ENCODE peak calls at places on chromosome 3, in seven cellular contexts. N, M, K, W, R, J and Z are unnamed samples.

GRCh38 chr3:135565481-135565880 is 400.0 kb upstream of the PPP2R3A start:
- DNase-seq in M (no peak), R (no peak), K (no peak), W (peak; percentile 54), N (peak; percentile 58), J (no peak), Z (no peak)

GRCh38 chr3:100506355-100506754 is 13.9 kb downstream of the TMEM45A start:
- DNase-seq in W (no peak), R (no peak), M (no peak), N (peak; percentile 70), K (no peak), J (no peak), Z (no peak)

GRCh38 chr3:71784914-71785593 is at the start of gene PROK2:
- DNase-seq in R (no peak), N (no peak), M (no peak), W (no peak), K (no peak), J (peak; percentile 14), Z (no peak)

GRCh38 chr3:186979837-186980236 is 49.5 kb downstream of the ST6GAL1 start:
- DNase-seq in J (no peak), R (no peak), M (peak; percentile 58), K (no peak), N (no peak), W (no peak), Z (no peak)

GRCh38 chr3:146543461-146544012 is 870 bp downstream of the PLSCR1 start:
- DNase-seq in K (peak; percentile 44), R (peak; percentile 66), J (no peak), W (no peak), M (no peak), N (peak; percentile 84), Z (no peak)

GRCh38 chr3:138390582-138390932 is 42.2 kb downstream of the MRAS start:
- DNase-seq in W (no peak), R (no peak), K (no peak), M (no peak), N (no peak), J (no peak), Z (no peak)

GRCh38 chr3:42557849-42558248 is 23.9 kb downstream of the SEC22C start:
- DNase-seq in W (no peak), J (no peak), N (no peak), M (peak; percentile 38), R (no peak), K (no peak), Z (no peak)

GRCh38 chr3:174457758-174458157 is 401.4 kb upstream of the NAALADL2 start:
- DNase-seq in M (no peak), R (no peak), W (no peak), K (no peak), N (no peak), J (no peak), Z (no peak)

GRCh38 chr3:13352621-13353131 is 67.4 kb downstream of the NUP210 start:
- DNase-seq in M (peak; percentile 31), J (no peak), N (no peak), R (no peak), K (no peak), W (no peak), Z (no peak)

GRCh38 chr3:162170581-162170980 is 674.0 kb downstream of the OTOL1 start:
- DNase-seq in R (no peak), N (no peak), W (no peak), M (peak; percentile 36), J (no peak), K (no peak), Z (no peak)

GRCh38 chr3:53748512-53749271 is 97.5 kb downstream of the CHDH start:
- DNase-seq in J (no peak), W (no peak), K (no peak), N (no peak), R (no peak), M (no peak), Z (peak; percentile 6)

GRCh38 chr3:146177072-146177936 is 16.3 kb upstream of the PLOD2 start:
- DNase-seq in M (peak; percentile 59), K (no peak), R (no peak), N (no peak), W (no peak), J (peak; percentile 12), Z (no peak)

GRCh38 chr3:43852066-43852465 is 161.3 kb downstream of the ABHD5 start:
- DNase-seq in M (peak; percentile 84), J (no peak), W (no peak), N (peak; percentile 45), K (no peak), R (no peak), Z (no peak)

GRCh38 chr3:105495021-105495420 is 128.3 kb downstream of the ALCAM start:
- DNase-seq in W (no peak), R (peak; percentile 29), J (no peak), K (no peak), N (no peak), M (no peak), Z (no peak)

GRCh38 chr3:130702985-130703384 is 43.6 kb downstream of the PIK3R4 start:
- DNase-seq in K (no peak), M (no peak), W (no peak), J (no peak), N (no peak), R (no peak), Z (no peak)

GRCh38 chr3:122665226-122665786 is 15.3 kb upstream of the PARP14 start:
- DNase-seq in J (no peak), M (no peak), R (no peak), K (no peak), N (no peak), W (no peak), Z (no peak)

GRCh38 chr3:196096382-196096953 is 14.6 kb upstream of the TFRC start:
- DNase-seq in W (no peak), N (no peak), R (no peak), M (no peak), K (no peak), J (peak; percentile 53), Z (peak; percentile 57)

GRCh38 chr3:42690766-42691680 is 5.7 kb downstream of the KLHL40 start:
- DNase-seq in K (no peak), J (no peak), R (no peak), W (no peak), M (no peak), N (no peak), Z (no peak)

GRCh38 chr3:165523801-165524200 is 313.4 kb downstream of the BCHE start:
- DNase-seq in W (no peak), N (peak; percentile 86), M (peak; percentile 37), J (no peak), K (no peak), R (peak; percentile 63), Z (no peak)

GRCh38 chr3:72042397-72043211 is 257.7 kb upstream of the PROK2 start:
- DNase-seq in R (peak; percentile 57), W (no peak), N (peak; percentile 68), K (no peak), J (no peak), M (no peak), Z (peak; percentile 3)

GRCh38 chr3:185216587-185216918 is 37.3 kb downstream of the EHHADH start:
- DNase-seq in J (no peak), N (peak; percentile 37), W (no peak), M (no peak), R (peak; percentile 17), K (no peak), Z (no peak)

GRCh38 chr3:15682766-15683165 is 81.2 kb downstream of the BTD start:
- DNase-seq in N (peak; percentile 73), R (peak; percentile 77), W (no peak), J (no peak), K (no peak), M (no peak), Z (no peak)

GRCh38 chr3:156449712-156450574 is 105.0 kb downstream of the SSR3 start:
- DNase-seq in N (peak; percentile 54), W (no peak), M (peak; percentile 64), R (peak; percentile 62), J (no peak), K (no peak), Z (peak; percentile 30)

DNA sequence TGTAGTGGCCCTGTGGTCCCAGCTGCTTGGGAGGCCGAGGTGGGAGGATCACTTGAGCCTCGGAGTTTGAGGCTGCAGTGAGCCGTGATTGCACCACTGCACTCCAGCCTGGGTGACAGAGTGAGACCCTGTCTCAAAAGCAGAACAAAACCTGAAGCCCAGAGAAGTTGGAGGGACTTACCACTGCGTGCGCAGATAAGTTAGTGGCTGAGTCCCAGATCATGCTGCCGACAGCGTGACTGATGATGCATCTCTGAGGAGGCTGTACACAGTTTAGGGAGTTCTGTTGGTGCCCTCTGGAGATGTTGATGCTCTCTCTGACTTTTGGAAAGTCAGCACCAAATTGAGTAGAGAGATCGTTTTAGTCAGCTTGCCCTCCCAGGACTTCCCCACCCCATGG is 15.8 kb upstream of the ABTB1 start:
- DNase-seq in K (no peak), W (no peak), R (no peak), J (no peak), M (no peak), N (no peak), Z (no peak)
- H3K4me3 ChIP-seq in K (no peak overlapping the region), W (no peak overlapping the region), R (no peak overlapping the region), J (no peak overlapping the region), M (no peak overlapping the region), N (no peak overlapping the region), Z (no peak overlapping the region)

DNA sequence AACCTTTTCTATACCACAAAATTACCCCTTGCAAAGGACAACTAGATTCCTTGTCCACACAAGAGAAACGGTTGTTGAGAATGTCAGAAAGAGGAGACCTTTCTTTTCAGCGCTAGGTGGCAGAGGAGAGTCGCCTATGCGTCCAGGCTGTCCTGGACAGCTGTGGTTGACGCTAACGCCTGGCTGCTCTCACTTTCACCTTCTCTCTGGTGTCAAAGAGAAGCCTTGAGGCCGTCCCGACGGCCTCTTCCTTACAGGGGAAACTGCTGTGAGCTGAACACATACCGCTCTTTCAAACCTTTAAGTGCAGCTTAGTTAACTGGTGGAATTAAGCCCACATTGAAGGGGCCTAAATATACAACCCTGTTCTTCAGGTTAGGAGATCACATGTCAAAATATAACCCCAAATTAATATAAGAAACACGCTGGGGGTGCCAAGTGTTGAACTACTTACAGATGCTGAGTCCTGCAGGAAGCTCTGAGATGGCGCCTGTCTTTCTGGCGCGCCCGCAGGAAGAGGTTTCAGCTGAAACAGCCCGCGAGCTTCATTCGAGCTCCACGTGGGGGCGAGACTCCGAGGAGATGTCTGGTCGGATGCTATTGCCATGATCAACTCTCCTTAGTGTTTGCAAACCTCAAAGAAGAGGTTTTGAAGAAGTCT is 26.1 kb upstream of the KBTBD8 start:
- DNase-seq in K (peak; percentile 76), J (peak; percentile 58), W (peak; percentile 57), M (peak; percentile 52), N (peak; percentile 81), R (peak; percentile 82), Z (peak; percentile 69)
- H3K4me3 ChIP-seq in K (peak overlapping the region; percentile 13), J (peak overlapping the region; percentile 42), W (peak overlapping the region; percentile 9), M (no peak overlapping the region), N (peak overlapping the region; percentile 58), R (peak overlapping the region; percentile 46), Z (no peak overlapping the region)

GRCh38 chr3:16888785-16889607 is 4.2 kb downstream of the PLCL2 start:
- DNase-seq in J (no peak), W (no peak), M (peak; percentile 30), K (no peak), R (no peak), N (no peak), Z (no peak)
- H3K4me3 ChIP-seq in J (peak overlapping the region; percentile 17), W (peak overlapping the region; percentile 5), M (no peak overlapping the region), K (no peak overlapping the region), R (no peak overlapping the region), N (peak overlapping the region; percentile 15), Z (no peak overlapping the region)

DNA sequence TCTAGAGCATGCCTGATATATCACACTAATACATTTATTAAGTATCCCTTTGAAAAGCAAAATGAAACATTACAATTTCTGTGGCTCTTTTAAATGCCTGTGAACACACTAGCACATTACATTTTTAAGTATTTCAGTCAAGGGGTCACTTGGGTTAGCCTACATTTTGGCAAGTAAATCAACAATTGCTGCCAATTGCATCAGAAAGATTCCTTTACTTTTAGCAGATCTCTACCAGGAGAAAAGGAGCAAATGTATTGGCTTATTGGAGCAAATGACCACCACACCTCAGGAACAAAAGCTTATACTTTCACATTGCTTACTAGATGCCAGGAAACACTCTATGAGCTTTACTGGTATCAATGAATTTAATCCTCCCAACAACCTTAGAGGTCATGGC is 947.1 kb downstream of the FHIT start:
- DNase-seq in R (peak; percentile 76), M (no peak), J (no peak), W (no peak), N (peak; percentile 91), K (no peak), Z (no peak)
- H3K4me3 ChIP-seq in R (no peak overlapping the region), M (no peak overlapping the region), J (no peak overlapping the region), W (no peak overlapping the region), N (no peak overlapping the region), K (no peak overlapping the region), Z (no peak overlapping the region)